ENCODE peak calls at places on chromosomes 4 and X, in five cellular contexts. K is HCT116, X is HepG2, F is GM12878, T is K562. M is an unnamed sample.

GRCh38 chrX:9048801-9049200 is 14.9 kb upstream of the FAM9B start:
- DNase-seq in K (no peak), F (no peak), X (no peak), T (no peak), M (no peak)

GRCh38 chr4:139749313-139749712 is 83.7 kb downstream of the MGST2 start:
- DNase-seq in K (no peak), F (no peak), X (no peak), T (no peak), M (no peak)

GRCh38 chrX:124347242-124347641 is 879 bp downstream of the SH2D1A start:
- DNase-seq in F (no peak), K (no peak), X (no peak), T (no peak), M (no peak)

GRCh38 chrX:56782791-56783449 is 53.9 kb downstream of the NBDY start:
- DNase-seq in F (no peak), T (no peak), X (no peak), K (no peak), M (no peak)

GRCh38 chrX:6371353-6371752 is 142.7 kb upstream of the NLGN4X start:
- DNase-seq in T (no peak), K (no peak), X (no peak), F (no peak), M (no peak)

GRCh38 chr4:171242831-171243230 is 570.4 kb upstream of the GALNTL6 start:
- DNase-seq in F (no peak), X (no peak), K (no peak), T (no peak), M (no peak)

GRCh38 chrX:57367649-57368048 is 81.1 kb downstream of the FAAH2 start:
- DNase-seq in T (no peak), K (no peak), F (no peak), X (peak), M (no peak)

GRCh38 chrX:68072016-68072415 is 361.3 kb downstream of the OPHN1 start:
- DNase-seq in K (no peak), T (no peak), X (no peak), F (no peak), M (no peak)

GRCh38 chr4:38266616-38267015 is 306.4 kb downstream of the PTTG2 start:
- DNase-seq in F (no peak), X (peak), T (peak), K (peak), M (no peak)

GRCh38 chrX:68932611-68933010 is 103.8 kb downstream of the EFNB1 start:
- DNase-seq in K (no peak), T (no peak), X (no peak), F (no peak), M (no peak)

GRCh38 chr4:105225500-105225899 is 78.8 kb downstream of the TET2 start:
- DNase-seq in T (no peak), K (no peak), F (no peak), X (no peak), M (no peak)

GRCh38 chr4:174222266-174222872 is 61.1 kb downstream of the FBXO8 start:
- DNase-seq in T (peak), F (no peak), X (peak), K (peak), M (no peak)

GRCh38 chrX:87517571-87518141 is at the start of gene KLHL4:
- DNase-seq in X (no peak), T (peak), K (no peak), F (no peak), M (peak)

GRCh38 chr4:7397206-7398103 is 37.3 kb downstream of the PSAPL1 start:
- DNase-seq in K (no peak), F (no peak), X (no peak), T (no peak), M (no peak)

GRCh38 chrX:10722804-10723364 is 102.5 kb upstream of the MID1 start:
- DNase-seq in K (peak), T (peak), F (no peak), X (no peak), M (peak)

GRCh38 chr4:4995866-4996265 is 23.4 kb downstream of the CYTL1 start:
- DNase-seq in X (no peak), F (no peak), T (no peak), K (no peak), M (no peak)

GRCh38 chrX:46587158-46587557 is 13.6 kb downstream of the CHST7 start:
- DNase-seq in X (no peak), F (peak), K (no peak), T (no peak), M (no peak)

GRCh38 chrX:48966796-48967579 is 4.7 kb downstream of the KCND1 start:
- DNase-seq in X (no peak), T (no peak), F (no peak), K (no peak), M (no peak)

GRCh38 chr4:184298255-184298654 is 80.6 kb upstream of the ENPP6 start:
- DNase-seq in F (no peak), T (no peak), X (no peak), K (no peak), M (no peak)

GRCh38 chr4:158442736-158443135 is 78.9 kb upstream of the RXFP1 start:
- DNase-seq in T (no peak), X (no peak), K (no peak), F (no peak), M (no peak)

GRCh38 chr4:169103966-169104412 is 93.9 kb upstream of the CBR4 start:
- DNase-seq in T (no peak), X (no peak), K (no peak), F (no peak), M (peak)

GRCh38 chr4:102815981-102816380 is 11.4 kb downstream of the UBE2D3 start:
- DNase-seq in T (no peak), X (peak), K (no peak), F (no peak), M (no peak)

DNA sequence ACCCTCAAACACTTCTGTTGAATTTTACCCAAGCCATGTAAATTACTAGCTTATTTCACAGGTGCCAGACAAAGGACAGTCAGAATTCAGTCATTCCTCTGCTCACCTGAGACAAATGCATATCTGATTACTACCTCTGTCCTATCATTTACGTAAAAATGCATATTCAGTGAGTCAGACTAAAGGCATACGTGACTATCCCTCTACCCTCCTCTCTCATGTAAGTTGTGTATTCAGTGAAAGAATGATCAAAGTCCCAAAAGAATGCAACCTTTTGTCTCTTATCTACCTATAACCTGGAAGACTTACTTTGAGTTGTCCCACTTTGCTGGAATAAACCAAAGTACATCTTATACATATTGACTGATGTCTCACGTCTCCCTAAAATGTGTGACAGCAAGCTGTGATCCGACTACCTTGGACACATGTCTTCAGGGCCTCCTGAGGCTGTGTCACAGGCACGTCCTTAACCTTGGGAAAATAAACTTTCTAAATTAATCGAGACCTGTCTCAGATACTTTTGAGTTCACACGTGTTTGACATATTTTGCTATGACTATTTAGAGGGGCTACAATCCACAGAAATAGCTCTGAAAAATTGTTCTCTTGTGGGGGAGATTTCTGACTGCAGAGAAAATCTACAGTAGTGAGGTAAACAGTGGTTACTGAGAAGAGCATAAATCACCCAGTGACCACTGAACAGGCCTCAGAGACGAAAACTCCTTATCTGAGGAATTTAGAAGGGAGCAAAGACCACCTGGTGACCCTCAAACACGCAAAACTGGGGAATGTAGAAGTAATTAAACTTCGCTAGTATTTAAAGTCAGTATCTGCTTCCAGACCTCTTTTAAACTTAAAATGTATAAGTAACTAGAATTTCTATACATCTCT is 1575.8 kb downstream of the STIM2 start:
- DNase-seq in F (no peak), X (no peak), T (no peak), K (no peak), M (no peak)
- TF ChIP-seq ATF3 in F (no peak), X (no peak), T (no peak), K (no peak), M (no peak)

DNA sequence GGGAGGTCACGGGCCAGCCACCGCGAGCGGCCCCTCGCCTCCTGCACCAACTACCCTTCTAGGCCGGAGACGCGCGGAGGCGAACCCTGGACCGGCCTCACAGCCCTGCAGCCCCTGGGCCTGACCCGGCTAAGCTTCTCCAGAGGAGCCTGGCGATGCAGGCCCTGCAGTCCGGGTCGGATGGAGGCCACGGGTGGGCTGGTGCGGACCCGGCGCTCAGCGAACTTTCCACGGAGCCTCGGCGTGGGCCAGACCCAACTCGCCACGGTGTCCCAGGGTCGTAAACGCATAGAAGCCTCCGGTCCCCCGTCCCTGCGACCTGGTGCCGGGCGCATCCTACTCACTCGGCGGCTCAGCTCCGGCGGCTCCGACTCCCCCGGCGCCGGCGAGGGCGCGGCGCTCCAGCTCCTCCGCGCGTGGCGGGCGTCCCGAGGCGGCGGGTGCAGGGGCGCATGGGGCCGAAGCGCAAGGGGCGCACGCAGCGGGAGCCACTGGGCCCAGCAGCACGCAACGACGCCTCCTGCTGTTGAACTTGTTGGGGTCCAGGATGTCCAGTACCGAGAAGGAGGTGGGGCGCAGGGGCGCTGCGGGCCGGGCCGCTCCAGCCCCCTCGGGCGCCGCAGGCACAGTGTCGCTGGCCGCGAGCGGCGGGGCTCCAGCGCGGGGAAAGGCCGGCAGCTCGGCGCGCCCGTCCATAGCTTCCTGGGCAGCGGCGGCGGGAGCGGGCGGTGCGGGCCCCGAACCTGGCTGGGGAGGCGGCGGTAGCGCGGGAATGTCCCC is 416 bp downstream of the NKX1-1 start:
- DNase-seq in T (no peak), K (no peak), X (no peak), F (no peak), M (no peak)
- TF ChIP-seq EZH2 in T (no peak), K (no peak), X (no peak), F (no peak), M (peak)

DNA sequence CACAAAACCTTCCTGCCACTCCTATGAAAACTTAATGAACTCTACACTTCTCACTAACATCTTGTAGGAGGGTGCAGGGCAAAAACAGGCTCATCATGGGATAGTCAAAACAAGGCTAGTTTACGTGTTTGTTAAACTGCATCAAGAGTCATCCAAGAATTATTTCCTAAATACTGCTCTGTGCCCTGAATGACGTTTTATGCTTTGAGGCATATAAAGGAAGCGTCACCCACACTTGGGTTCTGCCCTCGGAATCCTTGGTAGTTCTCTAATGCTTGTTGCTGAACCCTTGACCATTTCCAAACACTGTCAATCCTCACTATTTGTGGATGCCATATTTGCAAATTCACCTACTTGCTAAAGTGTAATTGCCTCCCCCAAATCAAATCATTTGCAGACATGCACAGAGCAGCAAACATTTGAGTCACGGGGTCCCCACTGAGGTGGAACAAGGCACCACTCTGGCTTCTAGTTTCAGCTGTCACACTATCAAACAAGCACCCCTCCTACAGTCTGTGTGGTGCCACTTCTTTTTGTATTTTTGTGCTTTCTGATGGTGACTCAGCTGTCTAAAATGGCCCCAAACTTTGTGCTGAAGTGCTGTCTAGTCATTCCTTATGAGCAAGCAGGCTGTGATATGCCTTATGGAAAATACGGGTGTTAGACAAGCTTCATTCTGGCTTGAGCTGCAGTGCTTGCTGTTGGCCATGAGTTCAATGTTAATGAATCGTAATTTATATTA is 15.5 kb downstream of the IGFBP7 start:
- DNase-seq in F (no peak), T (no peak), K (no peak), X (no peak), M (no peak)
- TF ChIP-seq ATF3 in F (no peak), T (no peak), K (no peak), X (no peak), M (no peak)

GRCh38 chr4:80199004-80199579 is 1.8 kb downstream of the PRDM8 start:
- DNase-seq in T (no peak), K (no peak), F (no peak), X (no peak), M (no peak)

GRCh38 chr4:80199947-80200346 is 2.6 kb downstream of the PRDM8 start:
- DNase-seq in K (no peak), T (no peak), F (no peak), X (no peak), M (no peak)

GRCh38 chr4:80197132-80197573 is at the start of gene PRDM8:
- DNase-seq in T (no peak), K (no peak), X (no peak), F (no peak), M (peak)

GRCh38 chr4:80196259-80197131 is 808 bp upstream of the PRDM8 start:
- DNase-seq in T (no peak), F (no peak), X (no peak), K (no peak), M (no peak)

GRCh38 chr4:80197601-80198444 is 520 bp downstream of the PRDM8 start:
- DNase-seq in K (no peak), X (no peak), T (no peak), F (no peak), M (no peak)
- TF ChIP-seq EZH2 in K (no peak), X (no peak), T (no peak), F (no peak), M (peak)

GRCh38 chrX:79366888-79367749 is at the start of gene ITM2A:
- DNase-seq in T (peak), K (no peak), X (no peak), F (no peak), M (peak)
- TF ChIP-seq ATF3 in T (no peak), K (no peak), X (no peak), F (no peak), M (no peak)

GRCh38 chrX:373641-374471 is 12.9 kb downstream of the PPP2R3B start:
- DNase-seq in X (peak), T (no peak), F (no peak), K (no peak), M (peak)

GRCh38 chrX:375181-376036 is 11.3 kb downstream of the PPP2R3B start:
- DNase-seq in F (no peak), K (no peak), X (no peak), T (no peak), M (no peak)

GRCh38 chrX:371907-372306 is 14.8 kb downstream of the PPP2R3B start:
- DNase-seq in K (no peak), F (no peak), T (no peak), X (no peak), M (no peak)

GRCh38 chrX:372856-373640 is 13.7 kb downstream of the PPP2R3B start:
- DNase-seq in X (no peak), F (no peak), T (no peak), K (no peak), M (no peak)

DNA sequence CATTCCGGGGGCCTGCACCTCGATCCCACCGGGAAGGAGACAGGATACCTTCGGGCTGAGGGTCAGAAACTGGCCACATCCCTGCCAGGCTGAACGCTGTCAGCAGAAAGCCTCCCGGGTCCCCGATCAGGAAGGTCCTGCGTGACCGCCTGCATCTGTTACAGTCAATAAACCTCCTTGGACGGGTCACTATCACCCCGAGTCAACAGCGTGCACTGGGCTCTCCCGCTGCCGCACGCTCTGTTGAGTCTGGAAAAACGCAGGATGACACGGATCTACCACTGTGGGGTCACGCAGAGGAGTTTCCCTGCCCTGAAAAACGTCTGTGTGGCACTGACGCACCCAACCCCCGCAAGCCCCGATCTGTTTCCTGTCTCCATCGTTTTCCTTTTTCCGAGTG is 12.1 kb downstream of the PPP2R3B start:
- DNase-seq in T (no peak), F (no peak), K (no peak), X (no peak), M (no peak)
- TF ChIP-seq EZH2 in T (no peak), F (no peak), K (no peak), X (no peak), M (no peak)